ENCODE peak calls at places on chromosome 2, in nine cellular contexts. One of them, this sample, is unnamed.

GRCh38 chr2:172086349-172087190 is 1.3 kb downstream of the DLX1 start:
- DNase-seq in stomach: no peak
- DNase-seq in K562: no peak
- DNase-seq in suprapubic skin: no peak
- DNase-seq in HepG2: peak
- DNase-seq in HCT116: no peak
- DNase-seq in endothelial cell of umbilical vein: peak
- DNase-seq in GM12878: no peak
- DNase-seq in breast epithelium: no peak
- DNase-seq in this sample: peak

GRCh38 chr2:155525194-155525593 is 807.3 kb downstream of the NR4A2 start:
- DNase-seq in stomach: no peak
- DNase-seq in K562: no peak
- DNase-seq in suprapubic skin: no peak
- DNase-seq in HepG2: no peak
- DNase-seq in HCT116: no peak
- DNase-seq in endothelial cell of umbilical vein: no peak
- DNase-seq in GM12878: no peak
- DNase-seq in breast epithelium: no peak
- DNase-seq in this sample: no peak

GRCh38 chr2:130842770-130843169 is 6.1 kb downstream of the ARHGEF4 start:
- DNase-seq in stomach: no peak
- DNase-seq in K562: no peak
- DNase-seq in suprapubic skin: no peak
- DNase-seq in HepG2: no peak
- DNase-seq in HCT116: no peak
- DNase-seq in endothelial cell of umbilical vein: no peak
- DNase-seq in GM12878: no peak
- DNase-seq in breast epithelium: no peak
- DNase-seq in this sample: no peak

GRCh38 chr2:84846732-84847131 is 34.2 kb downstream of the TRABD2A start:
- DNase-seq in stomach: no peak
- DNase-seq in K562: no peak
- DNase-seq in suprapubic skin: no peak
- DNase-seq in HepG2: no peak
- DNase-seq in HCT116: no peak
- DNase-seq in endothelial cell of umbilical vein: no peak
- DNase-seq in GM12878: no peak
- DNase-seq in breast epithelium: no peak
- DNase-seq in this sample: no peak

GRCh38 chr2:98329549-98329948 is 16.7 kb upstream of the CNGA3 start:
- DNase-seq in stomach: no peak
- DNase-seq in K562: no peak
- DNase-seq in suprapubic skin: no peak
- DNase-seq in HepG2: no peak
- DNase-seq in HCT116: no peak
- DNase-seq in endothelial cell of umbilical vein: no peak
- DNase-seq in GM12878: no peak
- DNase-seq in breast epithelium: no peak
- DNase-seq in this sample: no peak

GRCh38 chr2:173271135-173271534 is 83.5 kb upstream of the CDCA7 start:
- DNase-seq in stomach: no peak
- DNase-seq in K562: no peak
- DNase-seq in suprapubic skin: no peak
- DNase-seq in HepG2: no peak
- DNase-seq in HCT116: no peak
- DNase-seq in endothelial cell of umbilical vein: no peak
- DNase-seq in GM12878: no peak
- DNase-seq in breast epithelium: no peak
- DNase-seq in this sample: no peak

GRCh38 chr2:238970553-238971081 is 122.7 kb downstream of the TWIST2 start:
- DNase-seq in stomach: peak
- DNase-seq in K562: peak
- DNase-seq in suprapubic skin: peak
- DNase-seq in HepG2: peak
- DNase-seq in HCT116: peak
- DNase-seq in endothelial cell of umbilical vein: peak
- DNase-seq in GM12878: no peak
- DNase-seq in breast epithelium: no peak
- DNase-seq in this sample: no peak

GRCh38 chr2:239531456-239532304 is 130.9 kb upstream of the HDAC4 start:
- DNase-seq in stomach: no peak
- DNase-seq in K562: no peak
- DNase-seq in suprapubic skin: no peak
- DNase-seq in HepG2: no peak
- DNase-seq in HCT116: no peak
- DNase-seq in endothelial cell of umbilical vein: no peak
- DNase-seq in GM12878: no peak
- DNase-seq in breast epithelium: no peak
- DNase-seq in this sample: no peak

GRCh38 chr2:14633031-14633430 is 514 bp downstream of the LRATD1 start:
- DNase-seq in stomach: peak
- DNase-seq in K562: no peak
- DNase-seq in suprapubic skin: peak
- DNase-seq in HepG2: no peak
- DNase-seq in HCT116: no peak
- DNase-seq in endothelial cell of umbilical vein: no peak
- DNase-seq in GM12878: no peak
- DNase-seq in breast epithelium: no peak
- DNase-seq in this sample: no peak

GRCh38 chr2:14634223-14634884 is 1.8 kb downstream of the LRATD1 start:
- DNase-seq in stomach: peak
- DNase-seq in K562: peak
- DNase-seq in suprapubic skin: peak
- DNase-seq in HepG2: peak
- DNase-seq in HCT116: no peak
- DNase-seq in endothelial cell of umbilical vein: peak
- DNase-seq in GM12878: no peak
- DNase-seq in breast epithelium: peak
- DNase-seq in this sample: no peak

GRCh38 chr2:14633451-14634211 is 1.1 kb downstream of the LRATD1 start:
- DNase-seq in stomach: no peak
- DNase-seq in K562: no peak
- DNase-seq in suprapubic skin: peak
- DNase-seq in HepG2: no peak
- DNase-seq in HCT116: no peak
- DNase-seq in endothelial cell of umbilical vein: no peak
- DNase-seq in GM12878: no peak
- DNase-seq in breast epithelium: no peak
- DNase-seq in this sample: no peak

GRCh38 chr2:14632133-14632936 is at the start of gene LRATD1:
- DNase-seq in stomach: peak
- DNase-seq in K562: peak
- DNase-seq in suprapubic skin: peak
- DNase-seq in HepG2: peak
- DNase-seq in HCT116: no peak
- DNase-seq in endothelial cell of umbilical vein: peak
- DNase-seq in GM12878: no peak
- DNase-seq in breast epithelium: peak
- DNase-seq in this sample: no peak

DNA sequence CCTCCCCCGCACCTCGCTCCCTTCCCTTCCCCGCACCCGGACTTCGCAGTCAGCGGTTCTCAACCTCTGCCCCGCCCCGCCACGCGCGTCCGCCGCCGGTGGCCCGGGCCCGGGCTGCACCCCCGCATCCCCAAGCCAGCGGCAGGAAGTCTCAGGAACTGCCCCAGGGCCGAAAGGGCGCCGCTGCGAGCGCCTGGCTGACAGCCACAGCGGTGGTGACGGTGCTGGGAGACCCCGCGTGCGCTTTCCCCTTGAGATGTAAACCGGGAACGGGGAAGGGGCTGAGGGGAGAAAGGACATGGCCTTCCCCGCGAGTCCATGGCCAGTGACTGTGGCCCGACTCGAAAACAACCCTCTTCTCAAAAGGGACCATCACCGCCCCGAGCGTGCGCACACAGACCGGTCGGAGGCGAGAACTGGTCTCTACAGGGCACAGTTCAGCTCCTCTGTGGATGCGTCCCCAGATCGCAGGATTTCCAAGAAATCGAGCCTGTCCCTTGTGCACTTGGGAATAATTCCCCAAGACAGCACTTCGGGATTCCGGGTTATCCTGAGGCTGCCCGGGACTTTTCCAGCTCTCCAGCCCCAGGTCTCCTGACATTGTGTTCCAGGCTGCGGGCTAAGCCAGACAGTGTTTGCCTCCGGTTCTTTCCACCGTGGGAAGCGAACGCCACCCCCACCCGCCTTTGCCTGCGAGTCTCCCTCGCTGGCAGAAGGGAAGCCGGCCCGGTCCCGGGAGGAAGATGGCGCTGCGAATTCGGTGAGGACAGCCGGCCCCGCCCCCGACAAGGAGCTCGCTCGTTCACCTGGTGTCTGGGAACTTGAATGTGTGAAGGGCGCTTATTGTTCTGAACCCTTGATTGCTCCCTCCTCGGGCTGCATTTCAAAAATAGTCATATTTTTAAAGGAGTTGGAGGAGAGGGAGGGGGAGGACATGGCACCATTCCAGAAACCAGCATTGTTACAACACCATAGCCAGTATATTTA is 2.7 kb downstream of the LRATD1 start:
- DNase-seq in stomach: peak
- DNase-seq in K562: peak
- DNase-seq in suprapubic skin: peak
- DNase-seq in HepG2: no peak
- DNase-seq in HCT116: no peak
- DNase-seq in endothelial cell of umbilical vein: peak
- DNase-seq in GM12878: no peak
- DNase-seq in breast epithelium: peak
- DNase-seq in this sample: no peak
- TF ChIP-seq CTCF in stomach: no peak
- TF ChIP-seq CTCF in K562: no peak
- TF ChIP-seq CTCF in suprapubic skin: no peak
- TF ChIP-seq CTCF in HepG2: no peak
- TF ChIP-seq CTCF in HCT116: no peak
- TF ChIP-seq CTCF in endothelial cell of umbilical vein: no peak
- TF ChIP-seq CTCF in GM12878: no peak
- TF ChIP-seq CTCF in breast epithelium: no peak
- TF ChIP-seq CTCF in this sample: no peak

DNA sequence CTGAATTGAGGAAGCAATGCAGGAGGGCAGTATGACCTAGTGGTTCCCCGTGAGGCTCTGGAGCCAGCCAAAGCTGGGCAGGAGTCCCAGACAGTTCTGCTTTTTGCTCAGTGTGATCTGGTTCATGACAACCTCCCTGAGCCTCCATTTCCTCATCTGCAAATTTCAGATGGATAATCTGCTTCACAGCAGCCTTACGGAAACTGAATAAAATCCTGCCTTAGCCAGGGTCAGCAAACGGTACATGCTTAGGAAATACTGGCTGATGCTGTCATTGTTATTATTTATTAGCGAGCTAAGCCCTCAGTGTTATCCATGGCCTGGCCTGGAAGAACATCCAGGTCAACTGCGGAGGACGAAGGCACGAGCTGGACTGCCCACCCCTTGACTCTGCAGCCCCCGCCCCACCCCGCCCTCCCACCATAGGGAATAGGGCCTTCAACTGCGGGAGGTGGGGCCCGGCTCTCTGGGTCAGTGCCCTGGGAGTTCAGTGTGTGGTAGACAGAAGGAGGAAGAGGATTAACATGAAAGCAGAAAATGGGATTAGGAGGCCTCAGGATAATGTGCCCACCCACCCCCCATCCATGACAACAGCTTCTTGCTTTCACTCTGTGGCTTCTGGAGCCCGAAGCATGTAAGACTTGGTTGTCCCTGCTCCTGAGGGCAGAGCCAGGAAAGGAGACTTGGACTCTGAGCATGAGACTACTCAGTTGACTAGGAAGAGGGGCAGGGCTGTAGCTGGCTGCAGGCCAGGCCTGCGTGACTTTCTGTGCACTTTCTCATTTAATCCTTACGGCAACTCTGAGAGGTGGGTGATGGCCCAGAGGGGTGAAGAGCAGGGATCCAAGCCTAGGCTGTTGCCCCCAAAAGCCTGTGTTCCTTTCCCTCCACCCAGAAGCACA is 13.1 kb downstream of the PKDCC start:
- DNase-seq in stomach: no peak
- DNase-seq in K562: no peak
- DNase-seq in suprapubic skin: no peak
- DNase-seq in HepG2: no peak
- DNase-seq in HCT116: no peak
- DNase-seq in endothelial cell of umbilical vein: no peak
- DNase-seq in GM12878: no peak
- DNase-seq in breast epithelium: no peak
- DNase-seq in this sample: no peak
- TF ChIP-seq POLR2AphosphoS5 in stomach: peak
- TF ChIP-seq POLR2AphosphoS5 in K562: no peak
- TF ChIP-seq POLR2AphosphoS5 in suprapubic skin: no peak
- TF ChIP-seq POLR2AphosphoS5 in HepG2: no peak
- TF ChIP-seq POLR2AphosphoS5 in HCT116: no peak
- TF ChIP-seq POLR2AphosphoS5 in endothelial cell of umbilical vein: no peak
- TF ChIP-seq POLR2AphosphoS5 in GM12878: no peak
- TF ChIP-seq POLR2AphosphoS5 in breast epithelium: no peak
- TF ChIP-seq POLR2AphosphoS5 in this sample: peak

DNA sequence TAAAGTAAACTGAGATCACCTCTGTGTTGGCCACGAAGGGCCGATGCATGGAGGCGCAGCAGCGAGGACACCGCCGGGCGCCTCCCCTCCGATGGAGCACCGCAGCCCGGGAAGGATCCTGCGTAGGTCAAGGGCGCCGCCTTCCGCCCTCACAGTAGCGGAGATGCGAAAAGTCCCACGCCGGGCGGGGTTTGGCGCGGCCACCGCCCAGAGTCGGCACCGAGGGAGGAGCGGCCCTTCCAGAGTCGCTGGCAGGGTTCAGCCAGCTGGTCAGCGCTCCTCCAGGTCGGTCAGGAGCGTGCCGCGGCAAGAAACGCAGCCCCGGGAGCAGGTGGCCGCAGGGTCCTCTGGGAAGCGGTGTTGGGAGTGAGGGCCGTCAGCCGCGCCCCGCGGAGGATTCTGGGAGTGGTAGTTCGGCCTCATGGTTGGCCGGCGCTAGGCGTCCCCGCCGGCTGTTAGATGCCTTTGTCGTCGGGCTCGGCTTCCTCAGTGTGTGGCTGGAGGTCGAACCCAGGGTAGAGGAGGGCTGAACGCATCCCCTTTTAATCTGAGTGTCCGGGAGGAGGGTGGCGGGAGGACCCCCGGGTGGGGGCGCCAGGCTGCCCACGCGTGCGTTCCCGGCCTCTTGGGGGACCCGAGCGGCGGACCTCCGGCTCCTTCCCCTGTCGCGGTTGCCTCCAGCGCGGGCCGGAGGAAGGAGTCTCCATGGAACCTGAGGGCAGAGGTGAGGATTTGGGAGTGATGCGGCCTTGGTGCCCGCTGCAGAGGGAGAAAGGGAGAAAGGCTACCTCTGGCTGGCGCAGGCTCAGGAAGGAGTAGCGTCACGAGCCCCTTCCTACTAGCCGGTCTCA is at the start of gene ZNF892:
- DNase-seq in stomach: peak
- DNase-seq in K562: peak
- DNase-seq in suprapubic skin: peak
- DNase-seq in HepG2: peak
- DNase-seq in HCT116: peak
- DNase-seq in endothelial cell of umbilical vein: peak
- DNase-seq in GM12878: peak
- DNase-seq in breast epithelium: peak
- DNase-seq in this sample: peak
- TF ChIP-seq POLR2A in stomach: no peak
- TF ChIP-seq POLR2A in K562: no peak
- TF ChIP-seq POLR2A in suprapubic skin: no peak
- TF ChIP-seq POLR2A in HepG2: peak
- TF ChIP-seq POLR2A in HCT116: no peak
- TF ChIP-seq POLR2A in endothelial cell of umbilical vein: peak
- TF ChIP-seq POLR2A in GM12878: peak
- TF ChIP-seq POLR2A in breast epithelium: peak
- TF ChIP-seq POLR2A in this sample: no peak

GRCh38 chr2:29159125-29159524 is 43.9 kb downstream of the CLIP4 start:
- DNase-seq in stomach: no peak
- DNase-seq in K562: no peak
- DNase-seq in suprapubic skin: no peak
- DNase-seq in HepG2: no peak
- DNase-seq in HCT116: no peak
- DNase-seq in endothelial cell of umbilical vein: no peak
- DNase-seq in GM12878: no peak
- DNase-seq in breast epithelium: no peak
- DNase-seq in this sample: no peak

GRCh38 chr2:29160184-29160583 is 45.0 kb downstream of the CLIP4 start:
- DNase-seq in stomach: no peak
- DNase-seq in K562: no peak
- DNase-seq in suprapubic skin: no peak
- DNase-seq in HepG2: no peak
- DNase-seq in HCT116: no peak
- DNase-seq in endothelial cell of umbilical vein: no peak
- DNase-seq in GM12878: no peak
- DNase-seq in breast epithelium: no peak
- DNase-seq in this sample: no peak

GRCh38 chr2:29165362-29166236 is 50.4 kb downstream of the CLIP4 start:
- DNase-seq in stomach: no peak
- DNase-seq in K562: no peak
- DNase-seq in suprapubic skin: no peak
- DNase-seq in HepG2: peak
- DNase-seq in HCT116: no peak
- DNase-seq in endothelial cell of umbilical vein: peak
- DNase-seq in GM12878: no peak
- DNase-seq in breast epithelium: no peak
- DNase-seq in this sample: no peak

GRCh38 chr2:29164101-29164846 is 49.1 kb downstream of the CLIP4 start:
- DNase-seq in stomach: no peak
- DNase-seq in K562: no peak
- DNase-seq in suprapubic skin: no peak
- DNase-seq in HepG2: no peak
- DNase-seq in HCT116: no peak
- DNase-seq in endothelial cell of umbilical vein: no peak
- DNase-seq in GM12878: no peak
- DNase-seq in breast epithelium: no peak
- DNase-seq in this sample: no peak

GRCh38 chr2:29162204-29162928 is 47.2 kb downstream of the CLIP4 start:
- DNase-seq in stomach: no peak
- DNase-seq in K562: no peak
- DNase-seq in suprapubic skin: no peak
- DNase-seq in HepG2: no peak
- DNase-seq in HCT116: no peak
- DNase-seq in endothelial cell of umbilical vein: no peak
- DNase-seq in GM12878: no peak
- DNase-seq in breast epithelium: no peak
- DNase-seq in this sample: no peak
- TF ChIP-seq CTCF in stomach: no peak
- TF ChIP-seq CTCF in K562: no peak
- TF ChIP-seq CTCF in suprapubic skin: no peak
- TF ChIP-seq CTCF in HepG2: no peak
- TF ChIP-seq CTCF in HCT116: no peak
- TF ChIP-seq CTCF in endothelial cell of umbilical vein: no peak
- TF ChIP-seq CTCF in GM12878: no peak
- TF ChIP-seq CTCF in breast epithelium: no peak
- TF ChIP-seq CTCF in this sample: no peak